ENCODE peak calls at places on chromosomes 7 and 10, in five cellular contexts. One of them, this sample, is unnamed.

GRCh38 chr10:68103867-68104255 is 5.4 kb upstream of the MYPN start:
- DNase-seq in H1: no peak
- DNase-seq in trophoblast cell: peak
- DNase-seq in mesenchymal stem cell: no peak
- DNase-seq in H9: no peak
- DNase-seq in this sample: no peak

GRCh38 chr10:131355116-131355515 is 43.6 kb upstream of the TCERG1L start:
- DNase-seq in mesenchymal stem cell: no peak
- DNase-seq in H1: no peak
- DNase-seq in H9: no peak
- DNase-seq in trophoblast cell: no peak
- DNase-seq in this sample: no peak

GRCh38 chr10:24503627-24504320 is 219.9 kb downstream of the ARHGAP21 start:
- DNase-seq in trophoblast cell: peak
- DNase-seq in H9: peak
- DNase-seq in mesenchymal stem cell: peak
- DNase-seq in H1: peak
- DNase-seq in this sample: peak

GRCh38 chr7:133573554-133574265 is 320.8 kb downstream of the EXOC4 start:
- DNase-seq in H9: no peak
- DNase-seq in trophoblast cell: no peak
- DNase-seq in mesenchymal stem cell: no peak
- DNase-seq in H1: no peak
- DNase-seq in this sample: no peak

GRCh38 chr10:27865221-27865635 is 119.6 kb upstream of the MKX start:
- DNase-seq in H1: no peak
- DNase-seq in H9: no peak
- DNase-seq in trophoblast cell: no peak
- DNase-seq in mesenchymal stem cell: no peak
- DNase-seq in this sample: no peak

GRCh38 chr7:88331322-88331721 is 24.6 kb upstream of the STEAP4 start:
- DNase-seq in mesenchymal stem cell: no peak
- DNase-seq in H9: no peak
- DNase-seq in H1: no peak
- DNase-seq in trophoblast cell: no peak
- DNase-seq in this sample: no peak

GRCh38 chr10:92702301-92702916 is 12.7 kb downstream of the HHEX start:
- DNase-seq in H1: no peak
- DNase-seq in H9: no peak
- DNase-seq in trophoblast cell: no peak
- DNase-seq in mesenchymal stem cell: peak
- DNase-seq in this sample: no peak

GRCh38 chr7:16136896-16137295 is 284.4 kb downstream of the CRPPA start:
- DNase-seq in H1: no peak
- DNase-seq in H9: no peak
- DNase-seq in trophoblast cell: no peak
- DNase-seq in mesenchymal stem cell: no peak
- DNase-seq in this sample: no peak

GRCh38 chr7:16851829-16852228 is 30.0 kb downstream of the AGR3 start:
- DNase-seq in H9: no peak
- DNase-seq in H1: no peak
- DNase-seq in trophoblast cell: no peak
- DNase-seq in mesenchymal stem cell: no peak
- DNase-seq in this sample: no peak

GRCh38 chr10:44806895-44807294 is 104.2 kb upstream of the TMEM72 start:
- DNase-seq in H1: no peak
- DNase-seq in mesenchymal stem cell: no peak
- DNase-seq in H9: no peak
- DNase-seq in trophoblast cell: no peak
- DNase-seq in this sample: no peak

GRCh38 chr10:101337836-101338235 is 16.1 kb upstream of the BTRC start:
- DNase-seq in trophoblast cell: no peak
- DNase-seq in H1: no peak
- DNase-seq in H9: no peak
- DNase-seq in mesenchymal stem cell: no peak
- DNase-seq in this sample: no peak

GRCh38 chr10:109327266-109327665 is 596.0 kb downstream of the XPNPEP1 start:
- DNase-seq in trophoblast cell: no peak
- DNase-seq in H1: no peak
- DNase-seq in H9: no peak
- DNase-seq in mesenchymal stem cell: peak
- DNase-seq in this sample: no peak

GRCh38 chr10:71771821-71772617 is 1.3 kb downstream of the VSIR start:
- DNase-seq in mesenchymal stem cell: peak
- DNase-seq in H1: no peak
- DNase-seq in H9: no peak
- DNase-seq in trophoblast cell: peak
- DNase-seq in this sample: no peak

GRCh38 chr7:142357953-142358520 is 100.2 kb upstream of the PRSS58 start:
- DNase-seq in H1: peak
- DNase-seq in H9: peak
- DNase-seq in mesenchymal stem cell: peak
- DNase-seq in trophoblast cell: peak
- DNase-seq in this sample: peak

GRCh38 chr7:81924494-81924893 is 154.6 kb upstream of the HGF start:
- DNase-seq in mesenchymal stem cell: no peak
- DNase-seq in H9: no peak
- DNase-seq in H1: no peak
- DNase-seq in trophoblast cell: no peak
- DNase-seq in this sample: no peak

GRCh38 chr7:94313926-94314325 is 80.8 kb upstream of the COL1A2 start:
- DNase-seq in trophoblast cell: no peak
- DNase-seq in mesenchymal stem cell: no peak
- DNase-seq in H9: no peak
- DNase-seq in H1: no peak
- DNase-seq in this sample: no peak

GRCh38 chr7:3149961-3150516 is 106.4 kb upstream of the CARD11 start:
- DNase-seq in H9: no peak
- DNase-seq in H1: no peak
- DNase-seq in trophoblast cell: no peak
- DNase-seq in mesenchymal stem cell: no peak
- DNase-seq in this sample: no peak

GRCh38 chr7:25789701-25790240 is 362.2 kb upstream of the NFE2L3 start:
- DNase-seq in trophoblast cell: no peak
- DNase-seq in mesenchymal stem cell: no peak
- DNase-seq in H9: no peak
- DNase-seq in H1: no peak
- DNase-seq in this sample: peak

GRCh38 chr7:91852263-91852741 is 28.2 kb downstream of the MTERF1 start:
- DNase-seq in H9: peak
- DNase-seq in trophoblast cell: no peak
- DNase-seq in H1: no peak
- DNase-seq in mesenchymal stem cell: peak
- DNase-seq in this sample: no peak

GRCh38 chr7:148546857-148547256 is 43.7 kb upstream of the C7orf33 start:
- DNase-seq in H1: no peak
- DNase-seq in trophoblast cell: no peak
- DNase-seq in H9: no peak
- DNase-seq in mesenchymal stem cell: no peak
- DNase-seq in this sample: no peak

GRCh38 chr10:133613699-133614098 is 12.9 kb downstream of the FRG2B start:
- DNase-seq in trophoblast cell: no peak
- DNase-seq in mesenchymal stem cell: no peak
- DNase-seq in H9: no peak
- DNase-seq in H1: no peak
- DNase-seq in this sample: no peak

GRCh38 chr10:49171326-49172140 is 16.7 kb downstream of the TMEM273 start:
- DNase-seq in trophoblast cell: no peak
- DNase-seq in H1: peak
- DNase-seq in mesenchymal stem cell: no peak
- DNase-seq in H9: no peak
- DNase-seq in this sample: no peak

GRCh38 chr7:33883566-33883965 is 21.8 kb upstream of the BMPER start:
- DNase-seq in H1: no peak
- DNase-seq in trophoblast cell: no peak
- DNase-seq in H9: no peak
- DNase-seq in mesenchymal stem cell: no peak
- DNase-seq in this sample: no peak
- H2BK12ac ChIP-seq in H1: no peak
- H2BK12ac ChIP-seq in trophoblast cell: no peak
- H2BK12ac ChIP-seq in H9: no peak
- H2BK12ac ChIP-seq in mesenchymal stem cell: no peak
- H2BK12ac ChIP-seq in this sample: no peak

GRCh38 chr7:27923308-27923980 is 183.5 kb downstream of the TAX1BP1 start:
- DNase-seq in H1: no peak
- DNase-seq in H9: no peak
- DNase-seq in mesenchymal stem cell: no peak
- DNase-seq in trophoblast cell: no peak
- DNase-seq in this sample: no peak
- H2BK12ac ChIP-seq in H1: no peak
- H2BK12ac ChIP-seq in H9: no peak
- H2BK12ac ChIP-seq in mesenchymal stem cell: peak
- H2BK12ac ChIP-seq in trophoblast cell: no peak
- H2BK12ac ChIP-seq in this sample: no peak

DNA sequence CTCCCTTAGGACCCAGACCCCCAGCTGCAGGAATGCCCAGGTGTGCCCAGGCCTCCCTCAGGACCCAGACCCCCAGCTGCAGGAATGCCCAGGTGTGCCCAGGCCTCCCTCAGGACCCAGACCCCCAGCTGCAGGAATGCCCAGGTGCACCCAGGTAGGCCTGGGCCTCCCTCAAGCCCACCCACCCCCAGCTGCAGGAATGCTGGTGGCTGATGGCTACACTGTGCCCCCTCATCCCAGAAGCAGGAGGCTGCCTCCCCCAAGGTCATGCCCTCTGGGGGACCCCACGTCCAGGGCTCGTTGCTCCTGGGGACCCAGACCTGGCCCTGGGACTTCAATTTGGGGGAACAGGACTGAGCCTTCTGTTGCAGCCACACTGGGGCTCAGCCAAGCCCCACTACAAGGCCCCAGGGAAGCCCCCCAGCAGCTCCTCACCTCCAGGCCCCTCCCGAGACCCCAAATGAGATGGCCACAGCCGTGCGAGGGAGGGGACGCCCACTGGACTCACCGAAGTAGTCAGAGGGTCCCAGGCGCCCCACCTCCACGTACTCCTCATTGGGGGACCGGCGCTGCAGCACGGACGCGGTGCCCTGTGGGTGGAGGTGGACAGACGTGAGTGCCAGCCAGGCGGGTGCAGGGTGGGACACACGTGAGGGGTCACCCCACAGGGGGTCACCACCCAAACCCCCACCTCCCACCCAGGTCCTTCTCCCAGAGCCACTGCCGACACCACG is 31.4 kb upstream of the PDGFA start:
- DNase-seq in trophoblast cell: no peak
- DNase-seq in H9: no peak
- DNase-seq in mesenchymal stem cell: no peak
- DNase-seq in H1: no peak
- DNase-seq in this sample: no peak
- H2BK12ac ChIP-seq in trophoblast cell: no peak
- H2BK12ac ChIP-seq in H9: no peak
- H2BK12ac ChIP-seq in mesenchymal stem cell: no peak
- H2BK12ac ChIP-seq in H1: no peak
- H2BK12ac ChIP-seq in this sample: no peak

DNA sequence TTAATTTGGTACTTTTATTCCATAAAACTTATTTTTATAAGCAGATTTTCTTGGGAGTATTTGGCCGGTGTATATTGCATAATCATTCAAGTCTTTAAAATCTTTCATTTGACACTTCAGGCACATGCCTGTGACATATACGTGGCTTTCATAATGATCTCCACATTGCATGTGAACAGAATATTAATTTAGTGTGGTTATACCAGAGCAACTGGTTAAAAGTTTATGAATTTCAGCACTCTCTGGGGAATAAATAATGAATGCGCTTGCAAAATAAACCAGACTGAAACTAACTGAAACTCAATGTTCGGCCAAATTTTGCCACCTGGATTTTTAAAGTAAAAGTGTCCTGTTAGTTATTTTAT is 242.3 kb downstream of the GLI3 start:
- DNase-seq in trophoblast cell: no peak
- DNase-seq in H1: no peak
- DNase-seq in mesenchymal stem cell: no peak
- DNase-seq in H9: no peak
- DNase-seq in this sample: no peak
- H2BK12ac ChIP-seq in trophoblast cell: no peak
- H2BK12ac ChIP-seq in H1: no peak
- H2BK12ac ChIP-seq in mesenchymal stem cell: no peak
- H2BK12ac ChIP-seq in H9: no peak
- H2BK12ac ChIP-seq in this sample: no peak

DNA sequence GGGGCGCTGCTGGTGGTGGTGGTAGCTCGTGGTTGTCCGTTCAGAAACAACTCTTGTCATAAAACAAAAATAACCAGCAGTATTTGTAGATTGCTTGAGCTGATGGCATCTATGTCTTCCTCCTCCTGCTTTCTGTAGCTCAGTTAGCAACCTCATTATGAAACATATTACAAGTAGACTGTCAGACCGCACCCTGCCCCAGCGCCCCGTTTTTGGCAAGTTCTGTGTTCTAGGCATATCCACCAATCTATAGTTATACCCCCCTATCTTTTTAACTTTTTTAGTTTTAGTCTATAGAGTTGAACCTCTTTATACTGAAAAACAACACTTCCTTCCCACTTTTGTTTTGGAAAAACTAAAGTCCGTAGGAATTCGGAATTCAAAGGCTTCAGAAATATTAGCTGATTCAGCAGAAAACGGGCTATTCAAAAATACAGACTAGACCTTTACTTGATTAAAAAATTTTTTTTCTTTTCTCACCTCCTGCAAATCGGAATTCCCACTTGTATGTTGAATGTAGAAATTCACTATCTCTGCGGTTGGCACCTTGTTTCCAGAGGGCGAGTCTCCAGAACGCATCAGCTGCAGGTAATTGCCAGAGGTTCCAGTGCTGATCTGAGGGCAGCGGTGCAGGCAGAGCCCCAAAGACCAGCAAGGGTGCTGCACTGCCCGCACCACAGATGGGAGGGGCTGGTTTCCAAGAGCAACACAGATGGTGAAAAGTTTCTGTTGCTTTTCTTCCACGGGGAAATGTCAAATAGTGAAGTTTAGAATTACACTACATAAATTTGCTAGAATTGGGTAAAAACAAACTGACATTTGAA is 2.1 kb upstream of the FZD8 start:
- DNase-seq in H1: no peak
- DNase-seq in H9: peak
- DNase-seq in trophoblast cell: no peak
- DNase-seq in mesenchymal stem cell: peak
- DNase-seq in this sample: no peak
- H2BK12ac ChIP-seq in H1: peak
- H2BK12ac ChIP-seq in H9: no peak
- H2BK12ac ChIP-seq in trophoblast cell: no peak
- H2BK12ac ChIP-seq in mesenchymal stem cell: peak
- H2BK12ac ChIP-seq in this sample: no peak

DNA sequence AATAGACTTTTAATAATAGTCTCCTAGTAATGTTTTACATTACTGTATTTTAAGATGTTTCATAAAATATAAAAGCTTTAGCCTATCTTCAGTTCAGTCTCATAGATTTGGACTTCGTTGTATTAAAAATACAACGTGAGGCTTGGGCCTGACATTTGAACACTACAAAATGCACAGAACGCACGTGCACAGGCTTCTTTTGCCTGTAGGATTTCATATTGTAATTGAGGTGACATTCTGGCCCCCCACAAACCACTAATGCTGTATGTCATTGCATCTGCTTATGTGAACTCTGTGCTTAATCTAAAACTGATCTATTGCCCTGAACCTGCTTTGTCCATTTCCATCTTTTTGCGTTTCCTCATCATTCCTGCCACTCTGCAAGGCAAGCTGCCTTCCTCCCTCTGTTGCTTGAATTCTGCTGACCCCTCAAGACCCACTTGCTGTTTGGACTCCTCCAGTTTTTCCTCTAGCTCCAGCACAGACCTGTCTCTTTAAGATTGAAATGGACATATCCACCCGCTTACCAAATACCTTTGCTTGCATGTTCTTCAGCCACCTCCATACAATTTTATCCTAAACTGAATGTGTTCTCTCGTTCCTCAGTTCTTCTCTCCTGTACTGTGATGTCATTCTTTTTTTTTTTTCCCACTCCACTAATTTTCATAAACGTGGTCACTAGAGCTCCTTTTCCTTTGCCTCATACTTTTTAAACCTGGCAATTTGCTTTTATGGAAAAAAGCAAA is 12.4 kb downstream of the PRKAR2B start:
- DNase-seq in trophoblast cell: no peak
- DNase-seq in H1: no peak
- DNase-seq in H9: no peak
- DNase-seq in mesenchymal stem cell: no peak
- DNase-seq in this sample: no peak
- H2BK12ac ChIP-seq in trophoblast cell: no peak
- H2BK12ac ChIP-seq in H1: no peak
- H2BK12ac ChIP-seq in H9: no peak
- H2BK12ac ChIP-seq in mesenchymal stem cell: no peak
- H2BK12ac ChIP-seq in this sample: no peak